ENCODE peak calls at places on chromosomes 3 and 15, in six cellular contexts. P is T-helper 2 cell, B is nucleus accumbens, J is nephron progenitor cell, M is SHP77, I is NCI-H446. X is an unnamed sample.
A peak's percentile ranks its signal among the peaks of the same experiment; 100 is the strongest.

GRCh38 chr15:70474682-70475438 is 288.5 kb downstream of the UACA start:
- DNase-seq in P (no peak), B (no peak), J (no peak), M (no peak), I (peak; percentile 85), X (peak; percentile 31)

GRCh38 chr3:190346541-190346940 is 24.3 kb upstream of the CLDN1 start:
- DNase-seq in P (no peak), B (no peak), J (no peak), M (no peak), I (no peak), X (no peak)

GRCh38 chr15:59299919-59300617 is 72.6 kb downstream of the MYO1E start:
- DNase-seq in P (no peak), B (peak; percentile 11), J (no peak), M (no peak), I (no peak), X (peak; percentile 37)

GRCh38 chr15:26722621-26723160 is 50.2 kb downstream of the GABRB3 start:
- DNase-seq in P (no peak), B (no peak), J (no peak), M (no peak), I (no peak), X (no peak)

GRCh38 chr3:10941972-10942371 is 50.6 kb upstream of the SLC6A1 start:
- DNase-seq in P (no peak), B (no peak), J (peak; percentile 51), M (no peak), I (no peak), X (no peak)

GRCh38 chr3:130905551-130905950 is 11.7 kb downstream of the ATP2C1 start:
- DNase-seq in P (no peak), B (no peak), J (no peak), M (no peak), I (no peak), X (peak; percentile 34)

GRCh38 chr3:179760944-179761343 is 108.1 kb downstream of the USP13 start:
- DNase-seq in P (no peak), B (no peak), J (no peak), M (peak; percentile 44), I (no peak), X (no peak)

GRCh38 chr15:92625297-92625980 is 30.1 kb downstream of the FAM174B start:
- DNase-seq in P (no peak), B (no peak), J (no peak), M (no peak), I (no peak), X (no peak)

GRCh38 chr3:149443545-149443912 is 31.0 kb upstream of the TM4SF4 start:
- DNase-seq in P (no peak), B (no peak), J (no peak), M (no peak), I (no peak), X (no peak)

GRCh38 chr15:39801641-39802309 is 19.1 kb upstream of the FSIP1 start:
- DNase-seq in P (no peak), B (no peak), J (peak; percentile 20), M (peak; percentile 37), I (no peak), X (no peak)

GRCh38 chr3:104510091-104510860 is 856.4 kb upstream of the ALCAM start:
- DNase-seq in P (no peak), B (no peak), J (no peak), M (no peak), I (peak; percentile 1), X (no peak)

GRCh38 chr3:19885468-19885867 is 48.5 kb downstream of the EFHB start:
- DNase-seq in P (no peak), B (no peak), J (peak; percentile 4), M (no peak), I (no peak), X (peak; percentile 1)

GRCh38 chr15:60649845-60650548 is 171.1 kb upstream of the ICE2 start:
- DNase-seq in P (no peak), B (no peak), J (no peak), M (no peak), I (no peak), X (peak; percentile 4)

GRCh38 chr3:4416427-4416826 is 50.6 kb downstream of the SUMF1 start:
- DNase-seq in P (no peak), B (no peak), J (no peak), M (no peak), I (no peak), X (no peak)

GRCh38 chr15:75650908-75651809 is 3.4 kb downstream of the SNX33 start:
- DNase-seq in P (no peak), B (no peak), J (no peak), M (peak; percentile 28), I (no peak), X (no peak)

GRCh38 chr15:63212050-63212973 is 22.9 kb downstream of the RAB8B start:
- DNase-seq in P (no peak), B (no peak), J (no peak), M (no peak), I (no peak), X (no peak)

GRCh38 chr3:65785065-65785645 is 253.6 kb downstream of the MAGI1 start:
- DNase-seq in P (no peak), B (no peak), J (no peak), M (peak; percentile 63), I (peak; percentile 13), X (peak; percentile 17)

GRCh38 chr3:185900228-185900627 is 37.6 kb downstream of the TRA2B start:
- DNase-seq in P (no peak), B (no peak), J (peak; percentile 8), M (peak; percentile 20), I (no peak), X (no peak)

X was measured in DMS153.